ENCODE peak calls at places on chromosomes 2 and 18, in four cellular contexts. P, M, V and U are unnamed samples.

GRCh38 chr2:134310450-134311079 is 56.7 kb downstream of the MGAT5 start:
- DNase-seq in V (no peak), P (no peak), M (no peak), U (no peak)

GRCh38 chr2:165627463-165627862 is 158.0 kb downstream of the CSRNP3 start:
- DNase-seq in P (no peak), M (no peak), V (peak), U (no peak)

GRCh38 chr2:240789051-240789453 is 31.0 kb downstream of the KIF1A start:
- DNase-seq in V (no peak), P (no peak), M (no peak), U (no peak)

GRCh38 chr18:79579807-79580480 is 99.7 kb upstream of the CTDP1 start:
- DNase-seq in P (no peak), V (no peak), M (no peak), U (no peak)

GRCh38 chr18:48540329-48541025 is 1.6 kb downstream of the CTIF start:
- DNase-seq in P (peak), M (no peak), V (peak), U (no peak)

GRCh38 chr2:72864500-72864899 is 22.7 kb upstream of the SPR start:
- DNase-seq in P (no peak), V (peak), M (no peak), U (no peak)

GRCh38 chr18:67266591-67267237 is 249.8 kb downstream of the DSEL start:
- DNase-seq in P (no peak), M (no peak), V (peak), U (no peak)

GRCh38 chr2:85843543-85843942 is 45.2 kb downstream of the ST3GAL5 start:
- DNase-seq in M (no peak), P (no peak), V (peak), U (no peak)

GRCh38 chr2:136378712-136379595 is 261.0 kb upstream of the CXCR4 start:
- DNase-seq in V (peak), M (no peak), P (peak), U (peak)

GRCh38 chr2:47890711-47891368 is 15.5 kb downstream of the FBXO11 start:
- DNase-seq in P (no peak), V (peak), M (no peak), U (no peak)

GRCh38 chr2:239313251-239313650 is 87.6 kb downstream of the HDAC4 start:
- DNase-seq in V (no peak), P (no peak), M (no peak), U (no peak)

GRCh38 chr2:108612514-108613183 is 78.4 kb downstream of the LIMS1 start:
- DNase-seq in M (no peak), V (no peak), P (peak), U (peak)

GRCh38 chr2:147560810-147561521 is 283.9 kb upstream of the ACVR2A start:
- DNase-seq in M (no peak), V (no peak), P (no peak), U (no peak)

GRCh38 chr18:25144835-25145234 is 207.1 kb downstream of the ZNF521 start:
- DNase-seq in V (peak), M (no peak), P (no peak), U (no peak)

GRCh38 chr2:69683170-69683971 is 39.8 kb upstream of the AAK1 start:
- DNase-seq in P (no peak), V (peak), M (no peak), U (no peak)

GRCh38 chr2:71852141-71852711 is 295.4 kb downstream of the CYP26B1 start:
- DNase-seq in M (no peak), P (no peak), V (peak), U (no peak)

GRCh38 chr2:127321306-127321705 is 27.4 kb upstream of the ERCC3 start:
- DNase-seq in V (peak), P (no peak), M (no peak), U (no peak)

GRCh38 chr2:232350804-232351685 is 27.5 kb upstream of the ALPP start:
- DNase-seq in V (no peak), P (no peak), M (no peak), U (no peak)

GRCh38 chr2:223764796-223765195 is 72.6 kb downstream of the AP1S3 start:
- DNase-seq in M (no peak), V (no peak), P (no peak), U (no peak)

GRCh38 chr2:10094271-10094814 is 14.1 kb upstream of the CYS1 start:
- DNase-seq in M (no peak), V (no peak), P (no peak), U (no peak)

GRCh38 chr2:98782570-98782969 is 51.6 kb upstream of the MGAT4A start:
- DNase-seq in P (no peak), V (no peak), M (no peak), U (no peak)

GRCh38 chr18:34528177-34528576 is 181.9 kb upstream of the DTNA start:
- DNase-seq in P (no peak), M (no peak), V (no peak), U (no peak)

GRCh38 chr2:237322564-237322963 is 91.4 kb downstream of the COL6A3 start:
- DNase-seq in P (no peak), V (no peak), M (no peak), U (no peak)

GRCh38 chr2:215607790-215608189 is 171.9 kb upstream of the FN1 start:
- DNase-seq in P (no peak), M (no peak), V (peak), U (no peak)

GRCh38 chr2:126866451-126866850 is 32.2 kb upstream of the TEX51 start:
- DNase-seq in P (no peak), V (no peak), M (no peak), U (no peak)

GRCh38 chr2:236219411-236219810 is 44.8 kb downstream of the ASB18 start:
- DNase-seq in P (no peak), M (no peak), V (no peak), U (no peak)

GRCh38 chr2:287471-287885 is 413 bp downstream of the ALKAL2 start:
- DNase-seq in M (no peak), V (peak), P (no peak), U (no peak)

GRCh38 chr2:4604767-4605166 is 901.4 kb downstream of the DCDC2C start:
- DNase-seq in M (no peak), P (no peak), V (no peak), U (no peak)